ENCODE peak calls at places on chromosomes 4 and X, in four cellular contexts. M is A172, K is GM06990, G is NCI-H1105. J is an unnamed sample.

GRCh38 chr4:48483777-48484493 is 792 bp downstream of the SLC10A4 start:
- DNase-seq in M (no peak), G (no peak), K (no peak), J (no peak)

GRCh38 chrX:31099536-31100090 is 27.8 kb upstream of the FTHL17 start:
- DNase-seq in G (no peak), K (peak; percentile 63), M (peak; percentile 40), J (no peak)

GRCh38 chr4:142379277-142380051 is 466.6 kb downstream of the INPP4B start:
- DNase-seq in M (peak; percentile 90), G (no peak), K (no peak), J (no peak)

GRCh38 chrX:111282141-111282540 is 11.9 kb upstream of the CAPN6 start:
- DNase-seq in G (no peak), M (no peak), K (no peak), J (no peak)

GRCh38 chr4:81084029-81084428 is 53.5 kb downstream of the BMP3 start:
- DNase-seq in G (no peak), M (no peak), K (no peak), J (no peak)

GRCh38 chr4:25872851-25873631 is 10.3 kb upstream of the SEL1L3 start:
- DNase-seq in G (no peak), M (no peak), K (no peak), J (no peak)

GRCh38 chrX:20623448-20623847 is 356.7 kb upstream of the RPS6KA3 start:
- DNase-seq in M (peak; percentile 25), K (no peak), G (no peak), J (no peak)

GRCh38 chr4:185101354-185101890 is 41.6 kb upstream of the SLC25A4 start:
- DNase-seq in G (no peak), M (no peak), K (no peak), J (no peak)

GRCh38 chr4:6420036-6420435 is 52.4 kb downstream of the PPP2R2C start:
- DNase-seq in G (no peak), K (no peak), M (no peak), J (no peak)

GRCh38 chrX:46376246-46376885 is 168.9 kb downstream of the ZNF674 start:
- DNase-seq in M (peak; percentile 60), K (no peak), G (no peak), J (no peak)

GRCh38 chr4:78936989-78937388 is 2.2 kb downstream of the PAQR3 start:
- DNase-seq in K (no peak), G (no peak), M (no peak), J (no peak)

GRCh38 chrX:37918168-37918567 is 70.8 kb upstream of the DYNLT3 start:
- DNase-seq in M (no peak), G (no peak), K (no peak), J (no peak)

GRCh38 chr4:168183717-168184571 is 91.6 kb downstream of the ANXA10 start:
- DNase-seq in K (peak; percentile 31), M (peak; percentile 54), G (peak; percentile 5), J (no peak)

GRCh38 chrX:151981129-151981528 is 6.7 kb upstream of the GABRE start:
- DNase-seq in G (no peak), K (no peak), M (no peak), J (no peak)

GRCh38 chr4:83753260-83753659 is 217.4 kb downstream of the GPAT3 start:
- DNase-seq in M (no peak), K (no peak), G (no peak), J (no peak)

GRCh38 chr4:148330161-148330560 is 112.1 kb downstream of the NR3C2 start:
- DNase-seq in M (no peak), K (no peak), G (no peak), J (no peak)

GRCh38 chr4:26124753-26125236 is 196.0 kb upstream of the RBPJ start:
- DNase-seq in G (no peak), M (no peak), K (no peak), J (no peak)

GRCh38 chr4:2689825-2690700 is 66.1 kb downstream of the TNIP2 start:
- DNase-seq in K (peak; percentile 84), M (peak; percentile 89), G (no peak), J (peak; percentile 23)

GRCh38 chr4:158553364-158553763 is 31.7 kb downstream of the RXFP1 start:
- DNase-seq in M (no peak), G (no peak), K (no peak), J (no peak)

GRCh38 chr4:183448436-183448835 is 4.0 kb downstream of the CDKN2AIP start:
- DNase-seq in G (no peak), K (no peak), M (no peak), J (no peak)

GRCh38 chrX:19576742-19577141 is 61.4 kb upstream of the MAP3K15 start:
- DNase-seq in G (no peak), M (no peak), K (no peak), J (no peak)

GRCh38 chr4:42515156-42515884 is 118.0 kb downstream of the SHISA3 start:
- DNase-seq in K (no peak), G (no peak), M (no peak), J (no peak)

GRCh38 chr4:189090174-189090814 is 850.4 kb upstream of the FRG1 start:
- DNase-seq in G (no peak), M (peak; percentile 34), K (no peak), J (no peak)

GRCh38 chr4:39353478-39354177 is 12.5 kb downstream of the RFC1 start:
- DNase-seq in G (no peak), K (peak; percentile 78), M (peak; percentile 53), J (peak; percentile 5)

GRCh38 chr4:8144359-8144758 is 14.3 kb downstream of the ABLIM2 start:
- DNase-seq in G (no peak), M (no peak), K (no peak), J (no peak)

GRCh38 chrX:76433219-76433618 is 5.7 kb downstream of the MAGEE1 start:
- DNase-seq in M (no peak), G (no peak), K (no peak), J (no peak)

GRCh38 chr4:100288811-100289529 is 98.7 kb upstream of the DDIT4L start:
- DNase-seq in M (no peak), G (no peak), K (no peak), J (no peak)

GRCh38 chr4:153553820-153554173 is 87.6 kb downstream of the TMEM131L start:
- DNase-seq in G (no peak), M (no peak), K (no peak), J (no peak)

GRCh38 chr4:80333121-80333520 is 2.4 kb upstream of the CFAP299 start:
- DNase-seq in G (no peak), K (no peak), M (no peak), J (no peak)

GRCh38 chrX:9369802-9370291 is 95.0 kb upstream of the TBL1X start:
- DNase-seq in M (peak; percentile 61), K (no peak), G (no peak), J (no peak)

GRCh38 chrX:118325453-118325852 is 20.5 kb upstream of the WDR44 start:
- DNase-seq in M (no peak), G (no peak), K (no peak), J (no peak)

J was measured in effector memory CD8-positive, alpha-beta T cell.